ENCODE peak calls at places on chromosomes 16 and 17, in four cellular contexts. W is fibroblast of pulmonary artery; A is CD8-positive, alpha-beta T cell; B is aorta. Q is an unnamed sample.

GRCh38 chr17:17835415-17836249 is 1.2 kb downstream of the SREBF1 start:
- DNase-seq in W (no peak), A (no peak), B (no peak), Q (no peak)

GRCh38 chr17:82243648-82244412 is 15.0 kb downstream of the SLC16A3 start:
- DNase-seq in W (no peak), A (no peak), B (no peak), Q (no peak)

GRCh38 chr16:17370233-17371013 is 100.3 kb downstream of the XYLT1 start:
- DNase-seq in W (no peak), A (no peak), B (no peak), Q (no peak)

GRCh38 chr17:38628441-38628840 is 22.7 kb upstream of the SRCIN1 start:
- DNase-seq in W (peak), A (no peak), B (peak), Q (peak)

GRCh38 chr17:18176152-18176551 is 7.5 kb upstream of the ALKBH5 start:
- DNase-seq in W (no peak), A (no peak), B (no peak), Q (no peak)

GRCh38 chr16:87044829-87045228 is 272.4 kb downstream of the C16orf95 start:
- DNase-seq in W (no peak), A (no peak), B (peak), Q (no peak)

GRCh38 chr17:48043171-48043570 is 5.0 kb upstream of the NFE2L1 start:
- DNase-seq in W (no peak), A (no peak), B (no peak), Q (no peak)

GRCh38 chr17:14760719-14761425 is 460.0 kb downstream of the HS3ST3B1 start:
- DNase-seq in W (no peak), A (no peak), B (no peak), Q (no peak)

GRCh38 chr17:39812466-39812865 is 51.6 kb downstream of the IKZF3 start:
- DNase-seq in W (no peak), A (no peak), B (no peak), Q (no peak)

GRCh38 chr17:47230864-47231263 is 21.7 kb downstream of the MYL4 start:
- DNase-seq in W (no peak), A (no peak), B (no peak), Q (no peak)

GRCh38 chr17:42027961-42028790 is 8.3 kb downstream of the NKIRAS2 start:
- DNase-seq in W (peak), A (no peak), B (no peak), Q (no peak)

GRCh38 chr16:16780588-16780987 is 401.6 kb downstream of the NPIPA7 start:
- DNase-seq in W (no peak), A (no peak), B (no peak), Q (no peak)

GRCh38 chr16:4556112-4556511 is at the start of gene C16orf96:
- DNase-seq in W (no peak), A (no peak), B (no peak), Q (no peak)

GRCh38 chr16:25395528-25395927 is 137.9 kb upstream of the ZKSCAN2 start:
- DNase-seq in W (no peak), A (no peak), B (no peak), Q (no peak)

GRCh38 chr16:81071816-81072215 is 5.2 kb downstream of the C16orf46 start:
- DNase-seq in W (peak), A (no peak), B (no peak), Q (peak)

GRCh38 chr16:59566446-59566845 is 832.3 kb upstream of the GOT2 start:
- DNase-seq in W (no peak), A (no peak), B (no peak), Q (no peak)

GRCh38 chr17:66983414-66984021 is 19.0 kb downstream of the CACNG4 start:
- DNase-seq in W (no peak), A (no peak), B (no peak), Q (no peak)

GRCh38 chr17:40342575-40343058 is 21.9 kb downstream of the GJD3 start:
- DNase-seq in W (no peak), A (no peak), B (no peak), Q (no peak)

GRCh38 chr16:54431041-54431996 is 144.7 kb upstream of the IRX3 start:
- DNase-seq in W (no peak), A (no peak), B (no peak), Q (peak)

GRCh38 chr17:2034157-2034556 is 4.2 kb downstream of the DPH1 start:
- DNase-seq in W (no peak), A (no peak), B (no peak), Q (no peak)

GRCh38 chr17:40547079-40547784 is 18.0 kb downstream of the CCR7 start:
- DNase-seq in W (no peak), A (peak), B (peak), Q (no peak)

GRCh38 chr17:12313786-12314185 is 293.1 kb downstream of the MAP2K4 start:
- DNase-seq in W (no peak), A (no peak), B (no peak), Q (no peak)

GRCh38 chr17:28046034-28046825 is 3.8 kb downstream of the NLK start:
- DNase-seq in W (no peak), A (no peak), B (no peak), Q (no peak)

GRCh38 chr17:28043296-28043695 is 819 bp downstream of the NLK start:
- DNase-seq in W (no peak), A (no peak), B (no peak), Q (no peak)

GRCh38 chr17:28049071-28049470 is 6.6 kb downstream of the NLK start:
- DNase-seq in W (no peak), A (no peak), B (no peak), Q (no peak)

GRCh38 chr17:28045304-28045703 is 2.8 kb downstream of the NLK start:
- DNase-seq in W (no peak), A (no peak), B (no peak), Q (no peak)

GRCh38 chr17:28047806-28048205 is 5.3 kb downstream of the NLK start:
- DNase-seq in W (no peak), A (no peak), B (no peak), Q (peak)
- H3K4me3 ChIP-seq in W (no peak), A (no peak), B (no peak), Q (no peak)

GRCh38 chr17:79741401-79741750 is 10.6 kb downstream of the ENPP7 start:
- DNase-seq in W (no peak), A (no peak), B (no peak), Q (no peak)
- H3K4me3 ChIP-seq in W (no peak), A (no peak), B (no peak), Q (no peak)

DNA sequence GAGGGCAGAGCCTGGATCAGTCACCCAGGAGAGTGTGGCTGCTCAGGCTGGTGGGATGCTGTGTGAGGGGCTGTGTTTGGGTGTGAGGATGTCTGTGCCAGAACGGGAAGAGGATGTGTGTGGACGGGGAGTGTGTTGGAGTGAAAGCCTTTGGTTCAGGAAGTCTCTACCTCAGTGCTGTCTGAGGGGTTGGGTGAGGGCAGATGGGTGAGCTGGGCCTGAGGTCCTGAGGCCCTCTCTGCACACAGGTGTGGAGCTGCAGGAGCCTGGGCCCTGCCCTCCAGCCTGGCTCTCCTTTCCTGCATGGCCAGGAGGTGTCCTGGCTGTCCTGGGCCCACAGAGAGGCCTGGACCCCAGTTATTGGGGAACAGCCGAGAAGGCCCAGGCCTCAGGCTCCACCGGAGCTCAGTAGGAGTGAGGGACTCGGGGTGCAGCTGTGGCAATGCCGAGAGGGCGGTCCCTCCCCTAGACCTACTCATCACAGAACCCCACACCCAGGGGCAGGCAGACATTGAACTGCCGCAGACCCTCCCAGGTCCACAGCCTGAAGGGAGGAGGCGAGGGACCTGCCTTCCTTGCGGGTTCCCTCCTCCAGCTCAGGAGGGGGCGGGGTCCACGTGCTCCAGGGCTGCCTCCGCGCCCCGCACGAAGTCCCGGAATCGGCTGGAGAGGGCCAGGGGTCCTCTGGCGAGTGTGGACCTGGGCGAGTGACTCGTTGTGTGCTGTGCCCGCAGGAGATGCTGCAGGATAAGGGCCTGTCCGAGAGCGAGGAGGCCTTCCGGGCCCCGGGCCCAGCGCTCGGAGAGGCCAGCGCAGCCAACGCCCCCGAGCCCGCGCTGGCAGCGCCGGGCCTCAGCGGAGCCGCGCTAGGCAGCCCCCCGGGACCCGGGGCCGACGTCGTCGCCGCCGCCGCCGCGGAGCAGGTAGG is 3.8 kb downstream of the TBX4 start:
- DNase-seq in W (no peak), A (no peak), B (no peak), Q (no peak)
- H3K4me3 ChIP-seq in W (no peak), A (no peak), B (no peak), Q (no peak)

GRCh38 chr16:50607447-50607846 is 59.3 kb downstream of the NKD1 start:
- DNase-seq in W (no peak), A (no peak), B (no peak), Q (no peak)

GRCh38 chr16:50610331-50611262 is 62.4 kb downstream of the NKD1 start:
- DNase-seq in W (no peak), A (no peak), B (no peak), Q (no peak)

GRCh38 chr16:50607970-50608557 is 59.9 kb downstream of the NKD1 start:
- DNase-seq in W (no peak), A (no peak), B (no peak), Q (no peak)

GRCh38 chr16:50611332-50611934 is 63.2 kb downstream of the NKD1 start:
- DNase-seq in W (peak), A (no peak), B (no peak), Q (no peak)

GRCh38 chr16:50609049-50609832 is 61.0 kb downstream of the NKD1 start:
- DNase-seq in W (no peak), A (no peak), B (no peak), Q (no peak)
- H3K4me3 ChIP-seq in W (no peak), A (no peak), B (no peak), Q (no peak)

GRCh38 chr17:8151641-8152111 is 528 bp downstream of the PER1 start:
- DNase-seq in W (peak), A (no peak), B (peak), Q (peak)

GRCh38 chr17:8152112-8152775 is at the start of gene PER1:
- DNase-seq in W (peak), A (peak), B (peak), Q (peak)

GRCh38 chr17:8149419-8150193 is 2.6 kb downstream of the PER1 start:
- DNase-seq in W (no peak), A (no peak), B (peak), Q (no peak)

GRCh38 chr17:8151120-8151640 is 1.0 kb downstream of the PER1 start:
- DNase-seq in W (peak), A (peak), B (peak), Q (peak)

DNA sequence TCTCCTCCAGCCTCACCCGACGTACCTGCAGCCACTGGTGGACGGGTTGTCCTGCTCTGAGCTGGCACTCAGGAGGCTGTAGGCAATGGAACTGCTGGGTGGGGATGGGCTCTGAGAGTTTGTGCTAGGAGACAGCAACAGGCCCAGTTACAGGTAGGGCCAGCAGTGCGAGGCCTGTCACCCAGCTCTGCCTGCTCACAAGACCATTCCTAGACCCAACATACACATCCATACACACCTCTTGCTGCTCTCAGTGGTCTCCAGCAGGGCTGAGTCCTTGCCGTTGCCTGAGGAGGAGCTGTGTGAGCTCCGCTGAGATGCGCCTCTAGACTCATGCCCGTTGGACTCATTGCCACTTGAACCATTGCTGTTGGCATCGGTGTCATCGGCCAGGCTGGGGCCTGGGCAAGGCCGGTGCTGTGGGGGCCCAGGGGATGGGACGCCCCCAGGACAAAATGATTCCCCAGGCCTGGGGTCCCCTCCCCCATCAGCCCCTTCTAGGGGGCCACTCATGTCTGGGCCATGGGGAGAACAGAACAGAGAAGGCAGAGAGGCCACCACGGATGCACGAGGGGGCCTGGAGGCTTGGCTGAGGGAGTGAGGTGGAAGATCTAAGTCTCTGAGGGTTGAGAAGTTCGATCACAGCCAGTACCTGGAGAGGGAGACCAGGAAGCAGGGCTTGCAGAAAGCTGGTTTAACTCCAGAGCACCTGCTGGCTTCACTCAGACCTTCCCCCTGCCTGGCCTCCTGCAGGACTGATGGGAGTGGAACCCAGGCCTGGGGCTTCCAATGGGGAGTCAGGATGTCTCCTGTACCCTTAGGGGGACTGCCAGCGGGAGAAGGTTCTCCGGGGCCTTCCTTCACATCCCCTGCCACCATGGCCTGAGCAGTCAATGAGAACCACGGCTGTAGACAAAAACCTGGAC is 1.7 kb downstream of the PER1 start:
- DNase-seq in W (no peak), A (no peak), B (peak), Q (no peak)
- H3K4me3 ChIP-seq in W (peak), A (peak), B (peak), Q (peak)

GRCh38 chr16:68000450-68000849 is 1.2 kb upstream of the DPEP2 start:
- DNase-seq in W (peak), A (no peak), B (no peak), Q (peak)
- H3K4me3 ChIP-seq in W (no peak), A (peak), B (no peak), Q (no peak)

Q was measured in fibroblast of villous mesenchyme.